ENCODE peak calls at places on chromosomes 6 and 20, in nine cellular contexts. D is A549, L is neural crest cell, B is HepG2, M is HL-60, E is left lung, I is epithelial cell of esophagus, H is heart left ventricle, G is AG04450. V is an unnamed sample.

GRCh38 chr6:61134028-61134427 is 1152.0 kb downstream of the KHDRBS2 start:
- DNase-seq in L (no peak), H (no peak), D (no peak), G (no peak), E (no peak), B (no peak), M (no peak), I (no peak), V (no peak)

GRCh38 chr20:36070451-36070850 is 84.1 kb upstream of the EPB41L1 start:
- DNase-seq in B (peak), D (no peak), E (no peak), G (no peak), L (peak), M (no peak), H (no peak), I (no peak), V (no peak)

GRCh38 chr6:16249971-16250370 is 11.6 kb downstream of the GMPR start:
- DNase-seq in E (no peak), L (no peak), G (no peak), H (no peak), I (no peak), D (no peak), M (no peak), B (peak), V (no peak)

GRCh38 chr6:27814665-27815424 is 97.4 kb downstream of the OR2B2 start:
- DNase-seq in L (peak), I (peak), M (no peak), B (peak), E (peak), H (peak), G (peak), D (no peak), V (peak)

GRCh38 chr6:139778113-139778512 is 403.7 kb upstream of the CITED2 start:
- DNase-seq in I (no peak), M (no peak), H (no peak), L (no peak), E (no peak), D (no peak), B (no peak), G (no peak), V (no peak)

GRCh38 chr6:137882225-137882961 is 15.3 kb downstream of the TNFAIP3 start:
- DNase-seq in H (no peak), B (no peak), L (no peak), I (no peak), D (no peak), E (no peak), M (no peak), G (no peak), V (no peak)

GRCh38 chr6:69696273-69696672 is 100.5 kb downstream of the LMBRD1 start:
- DNase-seq in B (no peak), H (no peak), G (no peak), I (peak), E (no peak), D (no peak), L (no peak), M (no peak), V (no peak)

GRCh38 chr6:3269412-3269975 is 10.7 kb downstream of the PSMG4 start:
- DNase-seq in B (no peak), H (no peak), L (no peak), D (no peak), E (no peak), I (no peak), M (no peak), G (no peak), V (no peak)

GRCh38 chr20:8933391-8933807 is 135.5 kb upstream of the PLCB4 start:
- DNase-seq in G (no peak), I (no peak), B (no peak), H (no peak), M (no peak), D (no peak), E (no peak), L (no peak), V (peak)

GRCh38 chr6:12009904-12010634 is 2.0 kb upstream of the HIVEP1 start:
- DNase-seq in G (no peak), M (no peak), D (no peak), E (no peak), L (no peak), I (no peak), B (no peak), H (no peak), V (no peak)

GRCh38 chr6:32954212-32954745 is 1.4 kb upstream of the HLA-DMA start:
- DNase-seq in L (no peak), M (no peak), I (no peak), D (no peak), E (no peak), G (no peak), B (no peak), H (no peak), V (no peak)

GRCh38 chr6:52522655-52523054 is 54.2 kb downstream of the TRAM2 start:
- DNase-seq in G (no peak), M (no peak), B (no peak), H (no peak), L (no peak), I (no peak), E (no peak), D (no peak), V (no peak)

GRCh38 chr6:125979101-125979500 is 7.2 kb upstream of the TRMT11 start:
- DNase-seq in D (no peak), L (no peak), M (no peak), H (no peak), B (no peak), G (no peak), I (no peak), E (no peak), V (no peak)

GRCh38 chr6:125970760-125971159 is 14.2 kb downstream of the HINT3 start:
- DNase-seq in L (no peak), I (no peak), E (no peak), D (no peak), M (no peak), H (no peak), B (no peak), G (no peak), V (no peak)

GRCh38 chr6:125968493-125968892 is 11.9 kb downstream of the HINT3 start:
- DNase-seq in B (no peak), M (no peak), G (no peak), D (no peak), L (no peak), I (no peak), E (no peak), H (no peak), V (no peak)

DNA sequence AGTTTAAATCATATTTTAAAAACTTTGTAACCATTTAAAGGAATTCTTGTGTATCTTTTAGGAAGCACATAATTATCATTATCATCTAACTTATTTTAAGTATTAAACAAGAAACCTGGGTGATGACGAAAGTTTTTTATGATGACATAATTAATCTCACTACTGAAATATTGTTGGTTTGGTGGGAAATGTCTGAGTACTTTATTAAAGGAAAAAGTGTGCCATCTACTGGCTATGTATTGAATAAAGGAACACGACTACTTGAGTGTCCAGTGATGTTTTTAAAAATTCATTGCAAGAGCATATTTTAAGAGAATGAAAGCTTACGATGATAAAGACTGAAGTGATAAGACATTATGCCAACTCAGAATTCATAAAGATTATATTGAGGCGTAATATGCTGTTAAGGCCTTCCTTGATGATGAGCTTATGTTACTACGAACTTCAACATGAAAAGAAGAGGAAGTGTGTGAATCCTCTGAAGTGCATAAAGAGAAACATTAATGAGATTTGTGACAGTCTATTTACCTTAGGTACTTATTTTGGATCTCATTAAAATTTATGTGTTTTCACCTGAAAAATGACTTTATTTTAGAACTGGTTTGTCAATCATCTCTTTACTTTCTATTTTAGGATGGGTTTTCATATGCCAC is 12.0 kb upstream of the TRMT11 start:
- DNase-seq in M (peak), I (peak), L (no peak), E (no peak), D (peak), H (no peak), B (peak), G (no peak), V (no peak)
- TF ChIP-seq CTCF in M (no peak), I (peak), L (peak), E (peak), D (peak), H (peak), B (peak), G (peak), V (peak)

GRCh38 chr6:43386492-43386891 is 17.0 kb upstream of the ZNF318 start:
- DNase-seq in H (no peak), B (peak), M (no peak), D (no peak), E (no peak), L (no peak), G (no peak), I (peak), V (no peak)
- TF ChIP-seq CTCF in H (peak), B (peak), M (no peak), D (no peak), E (no peak), L (peak), G (peak), I (peak), V (no peak)

GRCh38 chr6:14040042-14040441 is 77.5 kb upstream of the CD83 start:
- DNase-seq in E (no peak), I (no peak), B (peak), M (no peak), D (no peak), G (no peak), H (no peak), L (no peak), V (no peak)
- TF ChIP-seq CTCF in E (no peak), I (no peak), B (no peak), M (no peak), D (no peak), G (no peak), H (no peak), L (no peak), V (no peak)

GRCh38 chr6:149316740-149317655 is 514 bp upstream of the TAB2 start:
- DNase-seq in D (peak), E (peak), L (peak), M (peak), G (peak), I (peak), H (peak), B (peak), V (peak)
- TF ChIP-seq CTCF in D (peak), E (no peak), L (peak), M (no peak), G (no peak), I (no peak), H (no peak), B (peak), V (no peak)

DNA sequence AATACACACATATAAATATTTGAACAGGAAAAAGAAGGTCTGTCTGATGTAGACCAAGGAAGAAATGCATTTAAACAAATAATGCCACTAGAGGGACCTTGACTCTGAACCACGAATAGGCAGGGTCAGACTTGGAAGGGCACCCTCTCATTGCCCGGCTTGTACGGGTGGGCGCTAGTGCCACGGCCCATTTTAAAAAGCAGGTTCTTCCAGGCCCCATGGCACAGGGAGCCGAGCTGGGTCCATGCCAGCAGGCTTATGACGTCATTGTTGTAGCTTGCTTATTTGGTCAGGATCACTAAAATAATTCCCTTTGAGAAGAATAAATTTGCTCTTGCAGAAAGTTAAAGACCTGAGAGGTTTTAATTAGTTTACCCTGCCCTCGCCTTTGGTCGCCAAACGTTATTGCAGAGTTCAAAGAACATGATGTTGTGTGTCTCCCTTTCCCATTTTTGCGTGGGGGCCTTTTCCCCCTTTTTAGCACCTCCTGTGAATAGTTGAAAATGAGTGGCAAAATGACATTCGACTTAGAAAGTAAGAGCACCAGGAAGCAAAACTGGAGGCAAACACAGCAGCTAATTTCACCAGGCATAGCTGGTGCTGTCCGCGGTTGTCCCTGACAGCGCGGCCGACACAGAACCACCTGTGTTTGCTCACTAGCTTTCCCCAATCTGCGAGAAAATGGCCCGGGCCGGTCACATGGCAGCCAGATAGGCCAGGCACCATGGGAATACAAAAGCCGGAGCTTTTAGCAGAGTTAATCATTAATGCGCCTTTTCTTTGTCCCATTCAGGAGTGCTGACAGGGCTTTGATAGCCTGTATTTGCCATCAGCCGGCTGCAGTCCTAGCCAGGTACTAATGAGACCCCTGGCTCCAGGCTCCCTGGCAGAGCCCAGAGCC is 93.8 kb downstream of the FOXA2 start:
- DNase-seq in G (no peak), D (peak), L (no peak), E (peak), M (no peak), I (peak), B (peak), H (no peak), V (peak)
- TF ChIP-seq CTCF in G (no peak), D (peak), L (no peak), E (no peak), M (no peak), I (peak), B (peak), H (no peak), V (no peak)

GRCh38 chr20:41960166-41960565 is 342.0 kb upstream of the CHD6 start:
- DNase-seq in M (no peak), H (no peak), L (no peak), B (no peak), I (no peak), G (no peak), E (no peak), D (no peak), V (no peak)

GRCh38 chr20:41958391-41958790 is 340.2 kb upstream of the CHD6 start:
- DNase-seq in M (no peak), I (no peak), E (no peak), L (no peak), B (no peak), D (no peak), G (no peak), H (no peak), V (no peak)

GRCh38 chr20:41951615-41952014 is 333.4 kb upstream of the CHD6 start:
- DNase-seq in E (no peak), G (no peak), D (no peak), H (no peak), L (no peak), M (no peak), I (no peak), B (no peak), V (no peak)

GRCh38 chr20:41956316-41957050 is 338.3 kb upstream of the CHD6 start:
- DNase-seq in D (no peak), L (no peak), H (no peak), M (no peak), B (peak), E (no peak), I (no peak), G (no peak), V (no peak)
- TF ChIP-seq CTCF in D (peak), L (peak), H (peak), M (peak), B (peak), E (no peak), I (no peak), G (peak), V (no peak)